ENCODE peak calls at places on chromosomes 13 and 19, in four cellular contexts. One of them, this sample, is unnamed.

GRCh38 chr13:86080340-86080995 is 281.2 kb upstream of the SLITRK6 start:
- DNase-seq in astrocyte of the hippocampus: peak
- DNase-seq in NCI-H1105: no peak
- DNase-seq in GM12892: no peak
- DNase-seq in this sample: no peak

GRCh38 chr19:46585539-46585938 is 15.6 kb upstream of the CALM3 start:
- DNase-seq in astrocyte of the hippocampus: no peak
- DNase-seq in GM12892: no peak
- DNase-seq in NCI-H1105: no peak
- DNase-seq in this sample: no peak

GRCh38 chr13:29577135-29578051 is 18.1 kb downstream of the SLC7A1 start:
- DNase-seq in NCI-H1105: no peak
- DNase-seq in astrocyte of the hippocampus: no peak
- DNase-seq in GM12892: no peak
- DNase-seq in this sample: no peak

GRCh38 chr13:99057310-99057975 is 79.6 kb upstream of the DOCK9 start:
- DNase-seq in astrocyte of the hippocampus: no peak
- DNase-seq in GM12892: no peak
- DNase-seq in NCI-H1105: no peak
- DNase-seq in this sample: no peak

GRCh38 chr13:32153056-32153455 is 121.5 kb downstream of the FRY start:
- DNase-seq in NCI-H1105: no peak
- DNase-seq in GM12892: no peak
- DNase-seq in astrocyte of the hippocampus: peak
- DNase-seq in this sample: no peak

GRCh38 chr13:46052314-46053161 is at the start of gene ZC3H13:
- DNase-seq in GM12892: peak
- DNase-seq in NCI-H1105: peak
- DNase-seq in astrocyte of the hippocampus: peak
- DNase-seq in this sample: peak

GRCh38 chr13:30805132-30805537 is 69.8 kb downstream of the ALOX5AP start:
- DNase-seq in GM12892: no peak
- DNase-seq in astrocyte of the hippocampus: no peak
- DNase-seq in NCI-H1105: no peak
- DNase-seq in this sample: no peak

GRCh38 chr13:53343345-53343744 is 314.7 kb downstream of the OLFM4 start:
- DNase-seq in astrocyte of the hippocampus: peak
- DNase-seq in GM12892: no peak
- DNase-seq in NCI-H1105: no peak
- DNase-seq in this sample: peak

GRCh38 chr19:33745297-33745696 is 51.4 kb upstream of the KCTD15 start:
- DNase-seq in NCI-H1105: no peak
- DNase-seq in GM12892: no peak
- DNase-seq in astrocyte of the hippocampus: no peak
- DNase-seq in this sample: no peak

GRCh38 chr19:468587-469256 is 7.9 kb upstream of the SHC2 start:
- DNase-seq in GM12892: no peak
- DNase-seq in astrocyte of the hippocampus: no peak
- DNase-seq in NCI-H1105: no peak
- DNase-seq in this sample: no peak

GRCh38 chr13:78562237-78562889 is 41.0 kb downstream of the POU4F1 start:
- DNase-seq in astrocyte of the hippocampus: no peak
- DNase-seq in GM12892: no peak
- DNase-seq in NCI-H1105: no peak
- DNase-seq in this sample: no peak

This sample was measured in ELF-1.